ENCODE peak calls at places on chromosomes 11 and 22, in ten cellular contexts. G is activated T-cell treated with anti-CD3 and anti-CD28 coated beads for 48 hours; Z is stimulated activated CD4-positive, alpha-beta T cell treated with anti-CD3 and anti-CD28 coated beads, Interleukin-4, amount 100 ng/mL, for 48 hours; C is nephron progenitor cell; N is mucosa of gallbladder; Y is Right ventricle myocardium superior; M is foreskin melanocyte; A is adrenal gland; I is T-helper 2 cell; F is cardiac fibroblast. K is an unnamed sample.

GRCh38 chr22:35629406-35630234 is 12.5 kb upstream of the MB start:
- DNase-seq in G (peak), Z (no peak), C (no peak), N (peak), Y (peak), M (peak), A (peak), I (peak), F (peak), K (peak)

GRCh38 chr22:24471570-24471969 is 23.6 kb upstream of the UPB1 start:
- DNase-seq in G (no peak), Z (no peak), C (no peak), N (peak), Y (peak), M (no peak), A (peak), I (no peak), F (peak), K (no peak)

GRCh38 chr11:19632435-19632834 is 80.2 kb upstream of the NAV2 start:
- DNase-seq in G (no peak), Z (no peak), C (no peak), N (no peak), Y (no peak), M (no peak), A (no peak), I (no peak), F (peak), K (no peak)

GRCh38 chr22:48560836-48561235 is 1266.8 kb downstream of the BRD1 start:
- DNase-seq in G (no peak), Z (no peak), C (no peak), N (no peak), Y (no peak), M (no peak), A (no peak), I (no peak), F (no peak), K (no peak)

GRCh38 chr11:26677566-26677965 is 44.3 kb downstream of the SLC5A12 start:
- DNase-seq in G (no peak), Z (no peak), C (no peak), N (no peak), Y (no peak), M (no peak), A (no peak), I (no peak), F (peak), K (no peak)

GRCh38 chr11:2207212-2207611 is 35.6 kb upstream of the TH start:
- DNase-seq in G (no peak), Z (no peak), C (no peak), N (peak), Y (peak), M (no peak), A (peak), I (no peak), F (no peak), K (no peak)

GRCh38 chr11:86919557-86920210 is 35.5 kb downstream of the FZD4 start:
- DNase-seq in G (no peak), Z (no peak), C (no peak), N (no peak), Y (no peak), M (peak), A (no peak), I (peak), F (peak), K (no peak)

GRCh38 chr11:119187123-119187892 is 2.0 kb downstream of the NHERF4 start:
- DNase-seq in G (no peak), Z (no peak), C (no peak), N (no peak), Y (no peak), M (no peak), A (no peak), I (no peak), F (no peak), K (no peak)

GRCh38 chr11:94010136-94010535 is 11.0 kb upstream of the HEPHL1 start:
- DNase-seq in G (no peak), Z (no peak), C (no peak), N (no peak), Y (no peak), M (no peak), A (no peak), I (no peak), F (no peak), K (no peak)

GRCh38 chr11:26556582-26556981 is 15.5 kb downstream of the MUC15 start:
- DNase-seq in G (no peak), Z (no peak), C (no peak), N (peak), Y (no peak), M (no peak), A (no peak), I (no peak), F (no peak), K (no peak)

GRCh38 chr22:42286205-42286604 is 15.8 kb upstream of the TCF20 start:
- DNase-seq in G (no peak), Z (no peak), C (no peak), N (no peak), Y (no peak), M (no peak), A (no peak), I (peak), F (no peak), K (no peak)

GRCh38 chr11:123069878-123070821 is 8.2 kb upstream of the HSPA8 start:
- DNase-seq in G (no peak), Z (no peak), C (no peak), N (no peak), Y (no peak), M (no peak), A (no peak), I (peak), F (no peak), K (no peak)

GRCh38 chr22:17475318-17476212 is 87.7 kb upstream of the SLC25A18 start:
- DNase-seq in G (no peak), Z (no peak), C (no peak), N (no peak), Y (no peak), M (no peak), A (no peak), I (no peak), F (no peak), K (no peak)

GRCh38 chr11:123202723-123203122 is 7.7 kb upstream of the CLMP start:
- DNase-seq in G (no peak), Z (no peak), C (no peak), N (no peak), Y (no peak), M (no peak), A (no peak), I (no peak), F (no peak), K (no peak)